ENCODE peak calls at places on chromosomes 4 and X, in five cellular contexts. I, O, P, C and J are unnamed samples. For H3K27me3, the result is how much of the 10 kb centered on the place peaks cover.

GRCh38 chr4:55386073-55386472 is 9.7 kb upstream of the TMEM165 start:
- DNase-seq in O (no peak), C (no peak), P (peak), I (no peak), J (no peak)

GRCh38 chrX:7110821-7111276 is 36.7 kb upstream of the STS start:
- DNase-seq in P (no peak), C (no peak), O (no peak), I (no peak), J (peak)

GRCh38 chrX:137044893-137045292 is 11.1 kb upstream of the GPR101 start:
- DNase-seq in O (no peak), P (no peak), I (no peak), C (no peak), J (no peak)

GRCh38 chr4:69497081-69497480 is 1.4 kb upstream of the UGT2B4 start:
- DNase-seq in P (peak), O (no peak), C (no peak), I (no peak), J (no peak)

GRCh38 chr4:71878388-71878787 is 94.5 kb upstream of the GC start:
- DNase-seq in I (no peak), O (no peak), C (no peak), P (no peak), J (no peak)

GRCh38 chr4:182536221-182536620 is 293.0 kb downstream of the TENM3 start:
- DNase-seq in P (no peak), C (no peak), O (no peak), I (no peak), J (no peak)

GRCh38 chr4:155371432-155372043 is 5.2 kb downstream of the MAP9 start:
- DNase-seq in O (no peak), I (no peak), P (peak), C (no peak), J (no peak)

GRCh38 chrX:54748626-54749025 is 49.4 kb downstream of the ITIH6 start:
- DNase-seq in O (no peak), I (no peak), C (no peak), P (no peak), J (no peak)

GRCh38 chr4:155582971-155583437 is 83.6 kb upstream of the GUCY1A1 start:
- DNase-seq in P (peak), I (no peak), C (no peak), O (no peak), J (no peak)

GRCh38 chr4:100257567-100257966 is 67.3 kb upstream of the DDIT4L start:
- DNase-seq in I (no peak), P (no peak), C (peak), O (no peak), J (no peak)

GRCh38 chr4:104860227-104861123 is 286.2 kb upstream of the TET2 start:
- DNase-seq in C (peak), P (peak), I (no peak), O (no peak), J (peak)

GRCh38 chr4:54526560-54526959 is 131.2 kb upstream of the KIT start:
- DNase-seq in C (no peak), I (no peak), O (no peak), P (no peak), J (no peak)

GRCh38 chrX:118355225-118355920 is 9.5 kb downstream of the WDR44 start:
- DNase-seq in C (peak), I (no peak), O (no peak), P (no peak), J (no peak)

GRCh38 chrX:13254870-13255269 is 65.0 kb downstream of the ATXN3L start:
- DNase-seq in P (no peak), O (no peak), C (no peak), I (no peak), J (no peak)

GRCh38 chr4:6476893-6477292 is 4.5 kb upstream of the PPP2R2C start:
- DNase-seq in O (no peak), I (no peak), C (no peak), P (no peak), J (no peak)

GRCh38 chr4:38468491-38468890 is 195.5 kb upstream of the KLF3 start:
- DNase-seq in P (no peak), I (no peak), C (no peak), O (no peak), J (no peak)

GRCh38 chr4:40323866-40324265 is 11.3 kb upstream of the CHRNA9 start:
- DNase-seq in C (no peak), O (no peak), P (no peak), I (no peak), J (no peak)

GRCh38 chr4:8910822-8911310 is 39.2 kb upstream of the HMX1 start:
- DNase-seq in P (no peak), C (no peak), I (peak), O (no peak), J (no peak)

GRCh38 chrX:11367609-11368430 is 74.6 kb downstream of the AMELX start:
- DNase-seq in O (no peak), P (peak), C (no peak), I (no peak), J (no peak)

GRCh38 chr4:54879576-54879975 is 221.8 kb downstream of the KIT start:
- DNase-seq in O (no peak), C (no peak), P (peak), I (no peak), J (no peak)

GRCh38 chr4:30714408-30715031 is 5.6 kb upstream of the PCDH7 start:
- DNase-seq in O (no peak), P (peak), I (no peak), C (peak), J (no peak)

GRCh38 chr4:15167743-15168142 is 165.5 kb downstream of the CPEB2 start:
- DNase-seq in I (no peak), C (no peak), P (no peak), O (no peak), J (no peak)

GRCh38 chr4:159308571-159309340 is 205.9 kb downstream of the RAPGEF2 start:
- DNase-seq in I (no peak), C (no peak), O (no peak), P (no peak), J (no peak)

GRCh38 chrX:136616987-136617685 is 30.8 kb upstream of the CD40LG start:
- DNase-seq in O (no peak), I (no peak), P (no peak), C (no peak), J (peak)

GRCh38 chr4:109378076-109378475 is 55.5 kb upstream of the SEC24B start:
- DNase-seq in O (no peak), I (no peak), C (no peak), P (no peak), J (no peak)

GRCh38 chr4:37524267-37524666 is 161.9 kb downstream of the RELL1 start:
- DNase-seq in I (no peak), P (no peak), C (no peak), O (no peak), J (no peak)

GRCh38 chrX:121457096-121457495 is 409.7 kb downstream of the GLUD2 start:
- DNase-seq in I (no peak), O (no peak), C (no peak), P (no peak), J (peak)

GRCh38 chrX:123184199-123184857 is at the start of gene GRIA3:
- DNase-seq in C (no peak), P (no peak), I (no peak), O (no peak), J (peak)

GRCh38 chrX:5907202-5907601 is 321.5 kb downstream of the NLGN4X start:
- DNase-seq in O (no peak), I (no peak), C (no peak), P (no peak), J (no peak)

GRCh38 chrX:12421918-12422317 is 283.6 kb downstream of the FRMPD4 start:
- DNase-seq in I (no peak), O (no peak), P (peak), C (no peak), J (no peak)

GRCh38 chr4:9800878-9801277 is 19.4 kb downstream of the DRD5 start:
- DNase-seq in C (no peak), I (no peak), P (no peak), O (no peak), J (no peak)

GRCh38 chrX:10089378-10089795 is 67.4 kb upstream of the CLCN4 start:
- DNase-seq in I (no peak), P (peak), C (peak), O (no peak), J (no peak)

GRCh38 chr4:45931151-45931550 is 192.7 kb downstream of the GABRG1 start:
- DNase-seq in O (no peak), P (no peak), I (no peak), C (no peak), J (no peak)

GRCh38 chr4:122691988-122692387 is 40.5 kb upstream of the BBS12 start:
- DNase-seq in C (no peak), O (no peak), P (no peak), I (no peak), J (no peak)

GRCh38 chr4:8745036-8745827 is 126.4 kb downstream of the HMX1 start:
- DNase-seq in I (no peak), O (no peak), C (no peak), P (no peak), J (no peak)

DNA sequence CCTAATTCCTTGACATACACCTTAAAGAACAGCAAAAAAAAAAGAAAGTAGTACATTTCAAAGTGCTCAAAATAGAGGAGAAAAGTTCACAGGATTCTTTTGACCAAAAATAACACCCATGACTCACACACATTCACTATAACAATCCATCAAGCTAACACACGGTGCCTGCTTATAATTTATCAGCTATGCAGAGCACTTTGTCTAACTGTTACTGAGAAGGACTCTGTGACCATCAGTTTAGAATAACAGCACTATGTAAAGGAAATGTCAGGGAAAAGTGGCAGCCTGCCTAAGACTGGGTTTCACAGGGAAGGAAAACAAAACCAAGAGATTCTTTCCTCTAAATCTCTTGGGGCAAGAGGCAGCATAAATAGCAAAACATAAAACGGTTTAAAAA is 54.8 kb downstream of the CCDC149 start:
- DNase-seq in P (peak), I (no peak), O (no peak), C (no peak), J (no peak)
- H3K4me3 ChIP-seq in P (no peak), I (no peak), O (no peak), C (no peak), J (no peak)

DNA sequence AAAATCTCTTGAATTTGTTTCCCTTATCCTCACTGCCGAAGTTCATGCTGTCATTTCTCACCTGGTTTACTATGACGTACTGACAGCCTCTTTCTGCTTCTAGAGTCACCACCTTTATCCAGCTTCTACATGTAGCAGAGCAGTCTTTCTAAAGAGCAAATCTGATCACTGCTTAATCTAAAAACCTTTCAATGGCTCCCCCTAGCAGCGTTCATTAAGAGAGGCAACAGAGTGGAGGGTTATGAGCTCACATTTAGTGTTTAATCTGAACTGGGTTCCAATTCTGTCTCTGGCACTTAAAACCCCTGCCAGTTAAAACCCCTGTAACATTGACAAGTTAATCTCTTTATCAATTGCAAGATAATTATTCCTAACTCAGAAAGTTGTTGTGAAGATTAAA is 4.4 kb downstream of the RBPJ start:
- DNase-seq in P (peak), O (no peak), I (no peak), C (no peak), J (no peak)
- TF ChIP-seq CTCF in P (peak), O (peak), I (no peak), C (peak), J (peak)

GRCh38 chr4:41878170-41878941 is 56.9 kb upstream of the TMEM33 start:
- DNase-seq in C (no peak), P (no peak), O (no peak), I (peak), J (no peak)
- H3K27me3 ChIP-seq in C (under half), P (half or more), O (under half), I (half or more), J (under half)

DNA sequence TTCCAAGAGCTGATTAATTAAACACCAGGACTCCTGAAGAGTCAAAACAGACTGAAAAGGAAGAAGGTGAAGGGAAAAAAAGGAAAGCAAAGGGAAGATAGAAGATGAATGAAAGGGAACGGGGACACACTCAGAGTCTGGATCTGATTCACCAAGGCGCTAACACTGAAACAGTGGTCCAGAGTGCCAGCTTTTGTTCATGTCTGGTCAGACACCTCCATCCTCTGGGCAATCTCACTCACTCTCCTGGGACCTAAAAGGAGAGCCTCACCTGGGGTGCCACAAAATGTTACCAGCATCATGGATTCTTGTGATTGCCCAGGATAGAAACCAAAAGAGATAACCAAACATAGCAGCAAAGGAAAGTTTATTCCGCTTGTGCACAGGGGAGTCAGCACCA is 120.3 kb upstream of the AFF2 start:
- DNase-seq in O (no peak), C (no peak), P (no peak), I (no peak), J (no peak)
- H3K4me3 ChIP-seq in O (peak), C (no peak), P (no peak), I (no peak), J (no peak)

GRCh38 chrX:30661228-30661627 is 8.0 kb downstream of the GK start:
- DNase-seq in I (no peak), P (no peak), C (no peak), O (no peak), J (no peak)
- TF ChIP-seq CTCF in I (no peak), P (no peak), C (no peak), O (no peak), J (no peak)

DNA sequence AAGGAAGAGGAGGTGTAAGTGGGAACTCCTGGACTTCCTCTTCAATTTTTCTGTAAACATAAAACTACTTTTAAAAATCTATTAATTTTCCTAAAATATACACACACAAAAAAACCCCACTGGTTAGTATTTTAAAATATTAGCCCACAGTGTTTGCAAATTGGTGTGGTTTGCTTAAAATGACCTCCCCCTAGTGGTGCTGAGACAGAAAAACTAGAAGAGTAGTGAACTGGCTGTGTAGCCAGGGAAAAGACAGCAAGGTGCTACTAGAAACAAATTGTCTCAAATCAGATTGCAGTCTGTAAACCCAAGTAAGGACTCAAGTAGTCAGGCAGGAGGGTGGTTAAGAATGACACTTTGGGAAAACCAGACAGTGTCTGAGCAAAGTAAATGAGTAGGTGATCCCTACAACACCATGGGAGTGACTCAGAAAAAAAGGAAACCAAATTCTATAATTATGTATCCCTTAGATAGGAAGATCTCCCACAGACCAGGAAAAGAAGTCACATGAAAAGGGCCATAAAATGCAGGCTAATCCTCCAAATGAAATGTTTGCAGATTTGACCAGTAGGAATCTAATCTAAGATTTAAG is 26.0 kb downstream of the AMTN start:
- DNase-seq in C (no peak), P (peak), I (no peak), O (no peak), J (no peak)
- H3K27me3 ChIP-seq in C (under half), P (under half), I (under half), O (under half), J (under half)

GRCh38 chr4:2443061-2443730 is 24.4 kb downstream of the CFAP99 start:
- DNase-seq in I (peak), P (no peak), O (no peak), C (no peak), J (no peak)

GRCh38 chr4:2438822-2439718 is 20.3 kb downstream of the CFAP99 start:
- DNase-seq in P (no peak), O (no peak), C (no peak), I (peak), J (no peak)

GRCh38 chr4:2442175-2442993 is 23.6 kb downstream of the CFAP99 start:
- DNase-seq in P (no peak), O (no peak), I (peak), C (no peak), J (no peak)

GRCh38 chr4:2443986-2444740 is 24.7 kb upstream of the RNF4 start:
- DNase-seq in O (no peak), C (no peak), P (no peak), I (peak), J (no peak)

GRCh38 chr4:2441393-2442174 is 22.8 kb downstream of the CFAP99 start:
- DNase-seq in I (peak), C (peak), P (peak), O (peak), J (peak)
- H3K4me3 ChIP-seq in I (no peak), C (no peak), P (no peak), O (no peak), J (no peak)

GRCh38 chr4:83905952-83906351 is 370.0 kb downstream of the GPAT3 start:
- DNase-seq in O (no peak), C (no peak), I (no peak), P (no peak), J (no peak)
- TF ChIP-seq CTCF in O (no peak), C (peak), I (no peak), P (no peak), J (peak)